ENCODE peak calls at places on chromosome 11, in five cellular contexts. One of them, this sample, is unnamed.

GRCh38 chr11:113001709-113002108 is 40.5 kb downstream of the NCAM1 start:
- DNase-seq in IMR-90: no peak
- DNase-seq in RCC 7860: no peak
- DNase-seq in activated CD4-positive, CD25-positive, alpha-beta regulatory T cell treated with anti-CD3 and anti-CD28 coated beads, Interleukin-2, amount 50 U/mL, for 72 hours: no peak
- DNase-seq in amniotic stem cell: no peak
- DNase-seq in this sample: no peak

GRCh38 chr11:73636249-73636648 is 10.1 kb upstream of the PLEKHB1 start:
- DNase-seq in IMR-90: no peak
- DNase-seq in RCC 7860: no peak
- DNase-seq in activated CD4-positive, CD25-positive, alpha-beta regulatory T cell treated with anti-CD3 and anti-CD28 coated beads, Interleukin-2, amount 50 U/mL, for 72 hours: no peak
- DNase-seq in amniotic stem cell: no peak
- DNase-seq in this sample: no peak

GRCh38 chr11:57181678-57182305 is at the start of gene LRRC55:
- DNase-seq in IMR-90: no peak
- DNase-seq in RCC 7860: no peak
- DNase-seq in activated CD4-positive, CD25-positive, alpha-beta regulatory T cell treated with anti-CD3 and anti-CD28 coated beads, Interleukin-2, amount 50 U/mL, for 72 hours: no peak
- DNase-seq in amniotic stem cell: no peak
- DNase-seq in this sample: no peak

GRCh38 chr11:119352857-119353260 is 6.4 kb upstream of the MFRP start:
- DNase-seq in IMR-90: no peak
- DNase-seq in RCC 7860: no peak
- DNase-seq in activated CD4-positive, CD25-positive, alpha-beta regulatory T cell treated with anti-CD3 and anti-CD28 coated beads, Interleukin-2, amount 50 U/mL, for 72 hours: no peak
- DNase-seq in amniotic stem cell: no peak
- DNase-seq in this sample: no peak

GRCh38 chr11:111878385-111878765 is 590 bp downstream of the FDXACB1 start:
- DNase-seq in IMR-90: peak; percentile 5
- DNase-seq in RCC 7860: no peak
- DNase-seq in activated CD4-positive, CD25-positive, alpha-beta regulatory T cell treated with anti-CD3 and anti-CD28 coated beads, Interleukin-2, amount 50 U/mL, for 72 hours: no peak
- DNase-seq in amniotic stem cell: no peak
- DNase-seq in this sample: no peak

GRCh38 chr11:102447193-102447592 is 5.4 kb downstream of the TMEM123 start:
- DNase-seq in IMR-90: no peak
- DNase-seq in RCC 7860: no peak
- DNase-seq in activated CD4-positive, CD25-positive, alpha-beta regulatory T cell treated with anti-CD3 and anti-CD28 coated beads, Interleukin-2, amount 50 U/mL, for 72 hours: no peak
- DNase-seq in amniotic stem cell: no peak
- DNase-seq in this sample: no peak

GRCh38 chr11:122367809-122368231 is 251.8 kb upstream of the BLID start:
- DNase-seq in IMR-90: peak; percentile 82
- DNase-seq in RCC 7860: no peak
- DNase-seq in activated CD4-positive, CD25-positive, alpha-beta regulatory T cell treated with anti-CD3 and anti-CD28 coated beads, Interleukin-2, amount 50 U/mL, for 72 hours: no peak
- DNase-seq in amniotic stem cell: peak; percentile 43
- DNase-seq in this sample: no peak

GRCh38 chr11:111938687-111939160 is 1.6 kb downstream of the DIXDC1 start:
- DNase-seq in IMR-90: peak; percentile 63
- DNase-seq in RCC 7860: peak; percentile 70
- DNase-seq in activated CD4-positive, CD25-positive, alpha-beta regulatory T cell treated with anti-CD3 and anti-CD28 coated beads, Interleukin-2, amount 50 U/mL, for 72 hours: no peak
- DNase-seq in amniotic stem cell: peak; percentile 8
- DNase-seq in this sample: no peak

GRCh38 chr11:115699733-115700132 is 195.5 kb upstream of the CADM1 start:
- DNase-seq in IMR-90: peak; percentile 80
- DNase-seq in RCC 7860: no peak
- DNase-seq in activated CD4-positive, CD25-positive, alpha-beta regulatory T cell treated with anti-CD3 and anti-CD28 coated beads, Interleukin-2, amount 50 U/mL, for 72 hours: no peak
- DNase-seq in amniotic stem cell: no peak
- DNase-seq in this sample: no peak

GRCh38 chr11:71940561-71941219 is 11.8 kb downstream of the RNF121 start:
- DNase-seq in IMR-90: no peak
- DNase-seq in RCC 7860: no peak
- DNase-seq in activated CD4-positive, CD25-positive, alpha-beta regulatory T cell treated with anti-CD3 and anti-CD28 coated beads, Interleukin-2, amount 50 U/mL, for 72 hours: no peak
- DNase-seq in amniotic stem cell: no peak
- DNase-seq in this sample: no peak

GRCh38 chr11:70233511-70233919 is 30.4 kb downstream of the FADD start:
- DNase-seq in IMR-90: peak; percentile 91
- DNase-seq in RCC 7860: peak; percentile 92
- DNase-seq in activated CD4-positive, CD25-positive, alpha-beta regulatory T cell treated with anti-CD3 and anti-CD28 coated beads, Interleukin-2, amount 50 U/mL, for 72 hours: no peak
- DNase-seq in amniotic stem cell: peak; percentile 44
- DNase-seq in this sample: no peak

GRCh38 chr11:1111545-1112212 is 37.0 kb downstream of the MUC2 start:
- DNase-seq in IMR-90: no peak
- DNase-seq in RCC 7860: no peak
- DNase-seq in activated CD4-positive, CD25-positive, alpha-beta regulatory T cell treated with anti-CD3 and anti-CD28 coated beads, Interleukin-2, amount 50 U/mL, for 72 hours: no peak
- DNase-seq in amniotic stem cell: no peak
- DNase-seq in this sample: no peak

GRCh38 chr11:73275381-73275750 is 3.2 kb downstream of the P2RY6 start:
- DNase-seq in IMR-90: no peak
- DNase-seq in RCC 7860: no peak
- DNase-seq in activated CD4-positive, CD25-positive, alpha-beta regulatory T cell treated with anti-CD3 and anti-CD28 coated beads, Interleukin-2, amount 50 U/mL, for 72 hours: no peak
- DNase-seq in amniotic stem cell: no peak
- DNase-seq in this sample: no peak

GRCh38 chr11:125451400-125452124 is 44.5 kb downstream of the FEZ1 start:
- DNase-seq in IMR-90: peak; percentile 25
- DNase-seq in RCC 7860: no peak
- DNase-seq in activated CD4-positive, CD25-positive, alpha-beta regulatory T cell treated with anti-CD3 and anti-CD28 coated beads, Interleukin-2, amount 50 U/mL, for 72 hours: no peak
- DNase-seq in amniotic stem cell: no peak
- DNase-seq in this sample: peak; percentile 58

GRCh38 chr11:133697161-133697560 is 148.2 kb downstream of the SPATA19 start:
- DNase-seq in IMR-90: no peak
- DNase-seq in RCC 7860: no peak
- DNase-seq in activated CD4-positive, CD25-positive, alpha-beta regulatory T cell treated with anti-CD3 and anti-CD28 coated beads, Interleukin-2, amount 50 U/mL, for 72 hours: no peak
- DNase-seq in amniotic stem cell: no peak
- DNase-seq in this sample: no peak

GRCh38 chr11:44816761-44817160 is 90.0 kb downstream of the TSPAN18 start:
- DNase-seq in IMR-90: no peak
- DNase-seq in RCC 7860: no peak
- DNase-seq in activated CD4-positive, CD25-positive, alpha-beta regulatory T cell treated with anti-CD3 and anti-CD28 coated beads, Interleukin-2, amount 50 U/mL, for 72 hours: no peak
- DNase-seq in amniotic stem cell: no peak
- DNase-seq in this sample: no peak

GRCh38 chr11:72624496-72625201 is 49.6 kb downstream of the PDE2A start:
- DNase-seq in IMR-90: no peak
- DNase-seq in RCC 7860: no peak
- DNase-seq in activated CD4-positive, CD25-positive, alpha-beta regulatory T cell treated with anti-CD3 and anti-CD28 coated beads, Interleukin-2, amount 50 U/mL, for 72 hours: no peak
- DNase-seq in amniotic stem cell: no peak
- DNase-seq in this sample: no peak

GRCh38 chr11:60878245-60879101 is 11.1 kb downstream of the ZP1 start:
- DNase-seq in IMR-90: no peak
- DNase-seq in RCC 7860: no peak
- DNase-seq in activated CD4-positive, CD25-positive, alpha-beta regulatory T cell treated with anti-CD3 and anti-CD28 coated beads, Interleukin-2, amount 50 U/mL, for 72 hours: no peak
- DNase-seq in amniotic stem cell: no peak
- DNase-seq in this sample: no peak

GRCh38 chr11:36018967-36019596 is 75.2 kb downstream of the LDLRAD3 start:
- DNase-seq in IMR-90: no peak
- DNase-seq in RCC 7860: no peak
- DNase-seq in activated CD4-positive, CD25-positive, alpha-beta regulatory T cell treated with anti-CD3 and anti-CD28 coated beads, Interleukin-2, amount 50 U/mL, for 72 hours: no peak
- DNase-seq in amniotic stem cell: no peak
- DNase-seq in this sample: no peak

GRCh38 chr11:92449222-92449621 is 224.6 kb downstream of the FAT3 start:
- DNase-seq in IMR-90: no peak
- DNase-seq in RCC 7860: no peak
- DNase-seq in activated CD4-positive, CD25-positive, alpha-beta regulatory T cell treated with anti-CD3 and anti-CD28 coated beads, Interleukin-2, amount 50 U/mL, for 72 hours: no peak
- DNase-seq in amniotic stem cell: no peak
- DNase-seq in this sample: no peak

GRCh38 chr11:58275002-58275401 is 6.9 kb upstream of the OR10W1 start:
- DNase-seq in IMR-90: no peak
- DNase-seq in RCC 7860: no peak
- DNase-seq in activated CD4-positive, CD25-positive, alpha-beta regulatory T cell treated with anti-CD3 and anti-CD28 coated beads, Interleukin-2, amount 50 U/mL, for 72 hours: no peak
- DNase-seq in amniotic stem cell: no peak
- DNase-seq in this sample: no peak

GRCh38 chr11:114819028-114819427 is 140.7 kb downstream of the NXPE2 start:
- DNase-seq in IMR-90: no peak
- DNase-seq in RCC 7860: no peak
- DNase-seq in activated CD4-positive, CD25-positive, alpha-beta regulatory T cell treated with anti-CD3 and anti-CD28 coated beads, Interleukin-2, amount 50 U/mL, for 72 hours: no peak
- DNase-seq in amniotic stem cell: no peak
- DNase-seq in this sample: no peak

GRCh38 chr11:7436657-7437056 is 48.6 kb upstream of the OLFML1 start:
- DNase-seq in IMR-90: no peak
- DNase-seq in RCC 7860: no peak
- DNase-seq in activated CD4-positive, CD25-positive, alpha-beta regulatory T cell treated with anti-CD3 and anti-CD28 coated beads, Interleukin-2, amount 50 U/mL, for 72 hours: no peak
- DNase-seq in amniotic stem cell: no peak
- DNase-seq in this sample: no peak

GRCh38 chr11:126963115-126963514 is 37.5 kb downstream of the KIRREL3 start:
- DNase-seq in IMR-90: no peak
- DNase-seq in RCC 7860: peak; percentile 3
- DNase-seq in activated CD4-positive, CD25-positive, alpha-beta regulatory T cell treated with anti-CD3 and anti-CD28 coated beads, Interleukin-2, amount 50 U/mL, for 72 hours: no peak
- DNase-seq in amniotic stem cell: no peak
- DNase-seq in this sample: no peak

GRCh38 chr11:75208444-75208843 is 32.1 kb upstream of the TPBGL start:
- DNase-seq in IMR-90: no peak
- DNase-seq in RCC 7860: no peak
- DNase-seq in activated CD4-positive, CD25-positive, alpha-beta regulatory T cell treated with anti-CD3 and anti-CD28 coated beads, Interleukin-2, amount 50 U/mL, for 72 hours: no peak
- DNase-seq in amniotic stem cell: no peak
- DNase-seq in this sample: no peak

GRCh38 chr11:29243616-29244015 is 773.2 kb downstream of the KCNA4 start:
- DNase-seq in IMR-90: peak; percentile 72
- DNase-seq in RCC 7860: no peak
- DNase-seq in activated CD4-positive, CD25-positive, alpha-beta regulatory T cell treated with anti-CD3 and anti-CD28 coated beads, Interleukin-2, amount 50 U/mL, for 72 hours: no peak
- DNase-seq in amniotic stem cell: no peak
- DNase-seq in this sample: no peak

GRCh38 chr11:79686703-79687419 is 246.0 kb upstream of the TENM4 start:
- DNase-seq in IMR-90: no peak
- DNase-seq in RCC 7860: no peak
- DNase-seq in activated CD4-positive, CD25-positive, alpha-beta regulatory T cell treated with anti-CD3 and anti-CD28 coated beads, Interleukin-2, amount 50 U/mL, for 72 hours: no peak
- DNase-seq in amniotic stem cell: no peak
- DNase-seq in this sample: no peak

GRCh38 chr11:132131051-132131450 is 760.6 kb downstream of the NTM start:
- DNase-seq in IMR-90: no peak
- DNase-seq in RCC 7860: no peak
- DNase-seq in activated CD4-positive, CD25-positive, alpha-beta regulatory T cell treated with anti-CD3 and anti-CD28 coated beads, Interleukin-2, amount 50 U/mL, for 72 hours: no peak
- DNase-seq in amniotic stem cell: no peak
- DNase-seq in this sample: no peak

GRCh38 chr11:2529636-2530035 is 84.8 kb downstream of the KCNQ1 start:
- DNase-seq in IMR-90: no peak
- DNase-seq in RCC 7860: no peak
- DNase-seq in activated CD4-positive, CD25-positive, alpha-beta regulatory T cell treated with anti-CD3 and anti-CD28 coated beads, Interleukin-2, amount 50 U/mL, for 72 hours: no peak
- DNase-seq in amniotic stem cell: no peak
- DNase-seq in this sample: no peak

GRCh38 chr11:34167961-34168360 is 62.5 kb downstream of the NAT10 start:
- DNase-seq in IMR-90: no peak
- DNase-seq in RCC 7860: no peak
- DNase-seq in activated CD4-positive, CD25-positive, alpha-beta regulatory T cell treated with anti-CD3 and anti-CD28 coated beads, Interleukin-2, amount 50 U/mL, for 72 hours: no peak
- DNase-seq in amniotic stem cell: no peak
- DNase-seq in this sample: no peak

GRCh38 chr11:20087118-20087521 is 73.2 kb downstream of the DBX1 start:
- DNase-seq in IMR-90: peak; percentile 76
- DNase-seq in RCC 7860: no peak
- DNase-seq in activated CD4-positive, CD25-positive, alpha-beta regulatory T cell treated with anti-CD3 and anti-CD28 coated beads, Interleukin-2, amount 50 U/mL, for 72 hours: no peak
- DNase-seq in amniotic stem cell: no peak
- DNase-seq in this sample: no peak

GRCh38 chr11:75031771-75032549 is 43.2 kb downstream of the NEU3 start:
- DNase-seq in IMR-90: peak; percentile 78
- DNase-seq in RCC 7860: peak; percentile 34
- DNase-seq in activated CD4-positive, CD25-positive, alpha-beta regulatory T cell treated with anti-CD3 and anti-CD28 coated beads, Interleukin-2, amount 50 U/mL, for 72 hours: peak; percentile 63
- DNase-seq in amniotic stem cell: peak; percentile 53
- DNase-seq in this sample: peak; percentile 68

GRCh38 chr11:77101043-77101537 is 1.6 kb upstream of the OMP start:
- DNase-seq in IMR-90: peak; percentile 30
- DNase-seq in RCC 7860: no peak
- DNase-seq in activated CD4-positive, CD25-positive, alpha-beta regulatory T cell treated with anti-CD3 and anti-CD28 coated beads, Interleukin-2, amount 50 U/mL, for 72 hours: no peak
- DNase-seq in amniotic stem cell: no peak
- DNase-seq in this sample: no peak

GRCh38 chr11:124600924-124601323 is 10.3 kb upstream of the PANX3 start:
- DNase-seq in IMR-90: no peak
- DNase-seq in RCC 7860: no peak
- DNase-seq in activated CD4-positive, CD25-positive, alpha-beta regulatory T cell treated with anti-CD3 and anti-CD28 coated beads, Interleukin-2, amount 50 U/mL, for 72 hours: no peak
- DNase-seq in amniotic stem cell: no peak
- DNase-seq in this sample: no peak

GRCh38 chr11:31711137-31711536 is 100.0 kb downstream of the PAX6 start:
- DNase-seq in IMR-90: no peak
- DNase-seq in RCC 7860: no peak
- DNase-seq in activated CD4-positive, CD25-positive, alpha-beta regulatory T cell treated with anti-CD3 and anti-CD28 coated beads, Interleukin-2, amount 50 U/mL, for 72 hours: no peak
- DNase-seq in amniotic stem cell: no peak
- DNase-seq in this sample: no peak

GRCh38 chr11:118294053-118294452 is 10.5 kb upstream of the CD3E start:
- DNase-seq in IMR-90: no peak
- DNase-seq in RCC 7860: no peak
- DNase-seq in activated CD4-positive, CD25-positive, alpha-beta regulatory T cell treated with anti-CD3 and anti-CD28 coated beads, Interleukin-2, amount 50 U/mL, for 72 hours: no peak
- DNase-seq in amniotic stem cell: no peak
- DNase-seq in this sample: no peak

GRCh38 chr11:123478352-123478986 is 48.4 kb downstream of the GRAMD1B start:
- DNase-seq in IMR-90: peak; percentile 85
- DNase-seq in RCC 7860: peak; percentile 59
- DNase-seq in activated CD4-positive, CD25-positive, alpha-beta regulatory T cell treated with anti-CD3 and anti-CD28 coated beads, Interleukin-2, amount 50 U/mL, for 72 hours: no peak
- DNase-seq in amniotic stem cell: peak; percentile 15
- DNase-seq in this sample: peak; percentile 37

GRCh38 chr11:107757661-107758060 is 45.8 kb upstream of the SLN start:
- DNase-seq in IMR-90: no peak
- DNase-seq in RCC 7860: no peak
- DNase-seq in activated CD4-positive, CD25-positive, alpha-beta regulatory T cell treated with anti-CD3 and anti-CD28 coated beads, Interleukin-2, amount 50 U/mL, for 72 hours: no peak
- DNase-seq in amniotic stem cell: no peak
- DNase-seq in this sample: no peak

This sample was measured in substantia nigra.